ENCODE peak calls at places on chromosomes 12 and 14, in seven cellular contexts. One of them, this sample, is unnamed.

GRCh38 chr12:127649951-127650350 is 617.0 kb upstream of the TMEM132C start:
- DNase-seq in left lung: no peak
- DNase-seq in hepatocyte: no peak
- DNase-seq in aorta: no peak
- DNase-seq in endothelial cell of umbilical vein: no peak
- DNase-seq in WERI-Rb-1: no peak
- DNase-seq in iPS DF 6.9: no peak
- DNase-seq in this sample: no peak

GRCh38 chr12:64821116-64821630 is 3.3 kb upstream of the TBC1D30 start:
- DNase-seq in left lung: no peak
- DNase-seq in hepatocyte: no peak
- DNase-seq in aorta: no peak
- DNase-seq in endothelial cell of umbilical vein: no peak
- DNase-seq in WERI-Rb-1: no peak
- DNase-seq in iPS DF 6.9: no peak
- DNase-seq in this sample: no peak

GRCh38 chr12:84542289-84542688 is 370.3 kb downstream of the SLC6A15 start:
- DNase-seq in left lung: no peak
- DNase-seq in hepatocyte: no peak
- DNase-seq in aorta: no peak
- DNase-seq in endothelial cell of umbilical vein: no peak
- DNase-seq in WERI-Rb-1: no peak
- DNase-seq in iPS DF 6.9: no peak
- DNase-seq in this sample: no peak

GRCh38 chr12:132373967-132374820 is 44.8 kb upstream of the GALNT9 start:
- DNase-seq in left lung: peak; percentile 27
- DNase-seq in hepatocyte: peak; percentile 44
- DNase-seq in aorta: peak; percentile 51
- DNase-seq in endothelial cell of umbilical vein: no peak
- DNase-seq in WERI-Rb-1: no peak
- DNase-seq in iPS DF 6.9: no peak
- DNase-seq in this sample: peak; percentile 47

GRCh38 chr12:8562310-8562709 is 21.6 kb upstream of the CLEC4E start:
- DNase-seq in left lung: no peak
- DNase-seq in hepatocyte: no peak
- DNase-seq in aorta: no peak
- DNase-seq in endothelial cell of umbilical vein: no peak
- DNase-seq in WERI-Rb-1: no peak
- DNase-seq in iPS DF 6.9: no peak
- DNase-seq in this sample: no peak

GRCh38 chr14:101120636-101121398 is 217.3 kb upstream of the RTL1 start:
- DNase-seq in left lung: peak; percentile 80
- DNase-seq in hepatocyte: no peak
- DNase-seq in aorta: peak; percentile 73
- DNase-seq in endothelial cell of umbilical vein: no peak
- DNase-seq in WERI-Rb-1: no peak
- DNase-seq in iPS DF 6.9: no peak
- DNase-seq in this sample: peak; percentile 90

GRCh38 chr12:108696111-108696995 is 35.0 kb downstream of the CORO1C start:
- DNase-seq in left lung: no peak
- DNase-seq in hepatocyte: peak; percentile 23
- DNase-seq in aorta: no peak
- DNase-seq in endothelial cell of umbilical vein: no peak
- DNase-seq in WERI-Rb-1: no peak
- DNase-seq in iPS DF 6.9: no peak
- DNase-seq in this sample: no peak

GRCh38 chr12:130752692-130753230 is 36.7 kb upstream of the RIMBP2 start:
- DNase-seq in left lung: no peak
- DNase-seq in hepatocyte: no peak
- DNase-seq in aorta: no peak
- DNase-seq in endothelial cell of umbilical vein: no peak
- DNase-seq in WERI-Rb-1: peak; percentile 54
- DNase-seq in iPS DF 6.9: no peak
- DNase-seq in this sample: no peak

GRCh38 chr14:24483604-24484252 is 24.3 kb downstream of the CMA1 start:
- DNase-seq in left lung: no peak
- DNase-seq in hepatocyte: no peak
- DNase-seq in aorta: no peak
- DNase-seq in endothelial cell of umbilical vein: no peak
- DNase-seq in WERI-Rb-1: no peak
- DNase-seq in iPS DF 6.9: no peak
- DNase-seq in this sample: no peak

GRCh38 chr14:61927015-61927414 is 164.8 kb downstream of the SNAPC1 start:
- DNase-seq in left lung: no peak
- DNase-seq in hepatocyte: no peak
- DNase-seq in aorta: no peak
- DNase-seq in endothelial cell of umbilical vein: no peak
- DNase-seq in WERI-Rb-1: no peak
- DNase-seq in iPS DF 6.9: no peak
- DNase-seq in this sample: no peak

GRCh38 chr12:115383668-115384067 is 699.7 kb upstream of the TBX3 start:
- DNase-seq in left lung: peak; percentile 36
- DNase-seq in hepatocyte: peak; percentile 21
- DNase-seq in aorta: no peak
- DNase-seq in endothelial cell of umbilical vein: no peak
- DNase-seq in WERI-Rb-1: no peak
- DNase-seq in iPS DF 6.9: no peak
- DNase-seq in this sample: no peak

GRCh38 chr14:49908433-49908782 is 15.5 kb downstream of the ARF6 start:
- DNase-seq in left lung: no peak
- DNase-seq in hepatocyte: no peak
- DNase-seq in aorta: no peak
- DNase-seq in endothelial cell of umbilical vein: no peak
- DNase-seq in WERI-Rb-1: no peak
- DNase-seq in iPS DF 6.9: no peak
- DNase-seq in this sample: no peak

GRCh38 chr12:48812389-48812788 is 5.9 kb upstream of the CACNB3 start:
- DNase-seq in left lung: no peak
- DNase-seq in hepatocyte: no peak
- DNase-seq in aorta: no peak
- DNase-seq in endothelial cell of umbilical vein: no peak
- DNase-seq in WERI-Rb-1: no peak
- DNase-seq in iPS DF 6.9: no peak
- DNase-seq in this sample: no peak

GRCh38 chr12:98352835-98353234 is 162.6 kb upstream of the TMPO start:
- DNase-seq in left lung: no peak
- DNase-seq in hepatocyte: no peak
- DNase-seq in aorta: no peak
- DNase-seq in endothelial cell of umbilical vein: no peak
- DNase-seq in WERI-Rb-1: no peak
- DNase-seq in iPS DF 6.9: no peak
- DNase-seq in this sample: no peak

GRCh38 chr14:99209409-99209808 is 62.6 kb downstream of the BCL11B start:
- DNase-seq in left lung: no peak
- DNase-seq in hepatocyte: no peak
- DNase-seq in aorta: no peak
- DNase-seq in endothelial cell of umbilical vein: no peak
- DNase-seq in WERI-Rb-1: no peak
- DNase-seq in iPS DF 6.9: no peak
- DNase-seq in this sample: no peak

GRCh38 chr14:106844608-106845285 is 1318.4 kb downstream of the TMEM121 start:
- DNase-seq in left lung: peak; percentile 88
- DNase-seq in hepatocyte: no peak
- DNase-seq in aorta: peak; percentile 85
- DNase-seq in endothelial cell of umbilical vein: no peak
- DNase-seq in WERI-Rb-1: no peak
- DNase-seq in iPS DF 6.9: no peak
- DNase-seq in this sample: peak; percentile 96

GRCh38 chr12:57213763-57214397 is 2.7 kb upstream of the NXPH4 start:
- DNase-seq in left lung: no peak
- DNase-seq in hepatocyte: no peak
- DNase-seq in aorta: no peak
- DNase-seq in endothelial cell of umbilical vein: no peak
- DNase-seq in WERI-Rb-1: no peak
- DNase-seq in iPS DF 6.9: no peak
- DNase-seq in this sample: no peak

GRCh38 chr12:75488553-75488952 is 8.0 kb downstream of the GLIPR1 start:
- DNase-seq in left lung: no peak
- DNase-seq in hepatocyte: peak; percentile 34
- DNase-seq in aorta: peak; percentile 73
- DNase-seq in endothelial cell of umbilical vein: no peak
- DNase-seq in WERI-Rb-1: peak; percentile 16
- DNase-seq in iPS DF 6.9: peak; percentile 31
- DNase-seq in this sample: no peak

GRCh38 chr14:95352481-95352880 is 32.8 kb upstream of the CLMN start:
- DNase-seq in left lung: no peak
- DNase-seq in hepatocyte: no peak
- DNase-seq in aorta: no peak
- DNase-seq in endothelial cell of umbilical vein: no peak
- DNase-seq in WERI-Rb-1: no peak
- DNase-seq in iPS DF 6.9: no peak
- DNase-seq in this sample: no peak

GRCh38 chr12:42396473-42397259 is 70.7 kb downstream of the PPHLN1 start:
- DNase-seq in left lung: no peak
- DNase-seq in hepatocyte: no peak
- DNase-seq in aorta: no peak
- DNase-seq in endothelial cell of umbilical vein: peak; percentile 77
- DNase-seq in WERI-Rb-1: no peak
- DNase-seq in iPS DF 6.9: no peak
- DNase-seq in this sample: no peak

GRCh38 chr12:29591140-29592020 is 93.9 kb upstream of the OVCH1 start:
- DNase-seq in left lung: no peak
- DNase-seq in hepatocyte: peak; percentile 35
- DNase-seq in aorta: no peak
- DNase-seq in endothelial cell of umbilical vein: no peak
- DNase-seq in WERI-Rb-1: no peak
- DNase-seq in iPS DF 6.9: peak; percentile 35
- DNase-seq in this sample: no peak

GRCh38 chr12:124568431-124569374 is 1.3 kb upstream of the NCOR2 start:
- DNase-seq in left lung: peak; percentile 84
- DNase-seq in hepatocyte: peak; percentile 80
- DNase-seq in aorta: peak; percentile 91
- DNase-seq in endothelial cell of umbilical vein: no peak
- DNase-seq in WERI-Rb-1: peak; percentile 86
- DNase-seq in iPS DF 6.9: no peak
- DNase-seq in this sample: no peak

GRCh38 chr14:97056086-97056485 is 258.9 kb downstream of the VRK1 start:
- DNase-seq in left lung: no peak
- DNase-seq in hepatocyte: no peak
- DNase-seq in aorta: no peak
- DNase-seq in endothelial cell of umbilical vein: no peak
- DNase-seq in WERI-Rb-1: peak; percentile 53
- DNase-seq in iPS DF 6.9: no peak
- DNase-seq in this sample: no peak

GRCh38 chr14:20415723-20416622 is 2.7 kb upstream of the TEP1 start:
- DNase-seq in left lung: no peak
- DNase-seq in hepatocyte: peak; percentile 58
- DNase-seq in aorta: no peak
- DNase-seq in endothelial cell of umbilical vein: peak; percentile 75
- DNase-seq in WERI-Rb-1: peak; percentile 39
- DNase-seq in iPS DF 6.9: peak; percentile 50
- DNase-seq in this sample: no peak

GRCh38 chr12:29552994-29553748 is 55.7 kb upstream of the OVCH1 start:
- DNase-seq in left lung: no peak
- DNase-seq in hepatocyte: no peak
- DNase-seq in aorta: no peak
- DNase-seq in endothelial cell of umbilical vein: peak; percentile 30
- DNase-seq in WERI-Rb-1: no peak
- DNase-seq in iPS DF 6.9: no peak
- DNase-seq in this sample: no peak

GRCh38 chr12:22201101-22201500 is 133.4 kb downstream of the ST8SIA1 start:
- DNase-seq in left lung: no peak
- DNase-seq in hepatocyte: no peak
- DNase-seq in aorta: no peak
- DNase-seq in endothelial cell of umbilical vein: no peak
- DNase-seq in WERI-Rb-1: no peak
- DNase-seq in iPS DF 6.9: no peak
- DNase-seq in this sample: no peak
- H3K27ac ChIP-seq in left lung: no peak overlapping the region
- H3K27ac ChIP-seq in hepatocyte: no peak overlapping the region
- H3K27ac ChIP-seq in aorta: no peak overlapping the region
- H3K27ac ChIP-seq in endothelial cell of umbilical vein: no peak overlapping the region
- H3K27ac ChIP-seq in WERI-Rb-1: no peak overlapping the region
- H3K27ac ChIP-seq in iPS DF 6.9: no peak overlapping the region
- H3K27ac ChIP-seq in this sample: no peak overlapping the region

DNA sequence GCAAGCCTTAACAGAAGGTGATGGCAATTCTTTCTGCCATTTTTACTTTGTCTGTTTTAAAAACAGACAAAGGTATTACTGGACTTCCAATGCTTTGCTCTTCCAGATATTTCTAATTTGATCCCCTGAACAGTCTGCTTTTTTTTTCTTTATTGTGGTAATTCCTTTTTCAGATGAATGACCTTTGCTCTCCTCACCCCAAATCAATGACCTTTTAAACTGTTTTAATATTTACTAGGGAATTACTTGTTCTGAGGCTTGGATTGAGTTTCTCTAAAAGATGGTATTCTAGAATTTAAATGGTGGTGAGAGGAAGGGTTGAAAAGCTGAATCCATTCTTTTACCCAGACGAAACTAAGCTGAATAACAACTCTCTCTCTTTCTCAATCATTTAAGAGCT is 2.3 kb upstream of the MGST1 start:
- DNase-seq in left lung: no peak
- DNase-seq in hepatocyte: no peak
- DNase-seq in aorta: no peak
- DNase-seq in endothelial cell of umbilical vein: no peak
- DNase-seq in WERI-Rb-1: no peak
- DNase-seq in iPS DF 6.9: no peak
- DNase-seq in this sample: no peak
- H3K27ac ChIP-seq in left lung: no peak overlapping the region
- H3K27ac ChIP-seq in hepatocyte: no peak overlapping the region
- H3K27ac ChIP-seq in aorta: no peak overlapping the region
- H3K27ac ChIP-seq in endothelial cell of umbilical vein: no peak overlapping the region
- H3K27ac ChIP-seq in WERI-Rb-1: no peak overlapping the region
- H3K27ac ChIP-seq in iPS DF 6.9: no peak overlapping the region
- H3K27ac ChIP-seq in this sample: no peak overlapping the region

GRCh38 chr12:105352940-105353635 is 22.6 kb downstream of the C12orf75 start:
- DNase-seq in left lung: no peak
- DNase-seq in hepatocyte: no peak
- DNase-seq in aorta: no peak
- DNase-seq in endothelial cell of umbilical vein: peak; percentile 73
- DNase-seq in WERI-Rb-1: no peak
- DNase-seq in iPS DF 6.9: no peak
- DNase-seq in this sample: no peak

GRCh38 chr12:105359840-105360239 is 29.3 kb downstream of the C12orf75 start:
- DNase-seq in left lung: no peak
- DNase-seq in hepatocyte: no peak
- DNase-seq in aorta: no peak
- DNase-seq in endothelial cell of umbilical vein: no peak
- DNase-seq in WERI-Rb-1: no peak
- DNase-seq in iPS DF 6.9: no peak
- DNase-seq in this sample: no peak

GRCh38 chr12:105355752-105356151 is 25.3 kb downstream of the C12orf75 start:
- DNase-seq in left lung: no peak
- DNase-seq in hepatocyte: no peak
- DNase-seq in aorta: no peak
- DNase-seq in endothelial cell of umbilical vein: no peak
- DNase-seq in WERI-Rb-1: no peak
- DNase-seq in iPS DF 6.9: no peak
- DNase-seq in this sample: no peak

GRCh38 chr12:105358789-105359188 is 28.3 kb downstream of the C12orf75 start:
- DNase-seq in left lung: no peak
- DNase-seq in hepatocyte: no peak
- DNase-seq in aorta: no peak
- DNase-seq in endothelial cell of umbilical vein: no peak
- DNase-seq in WERI-Rb-1: no peak
- DNase-seq in iPS DF 6.9: no peak
- DNase-seq in this sample: no peak

GRCh38 chr12:105357162-105357691 is 26.7 kb downstream of the C12orf75 start:
- DNase-seq in left lung: no peak
- DNase-seq in hepatocyte: peak; percentile 41
- DNase-seq in aorta: no peak
- DNase-seq in endothelial cell of umbilical vein: no peak
- DNase-seq in WERI-Rb-1: no peak
- DNase-seq in iPS DF 6.9: no peak
- DNase-seq in this sample: no peak
- H3K27ac ChIP-seq in left lung: no peak overlapping the region
- H3K27ac ChIP-seq in hepatocyte: peak overlapping the region; percentile 77
- H3K27ac ChIP-seq in aorta: peak overlapping the region; percentile 48
- H3K27ac ChIP-seq in endothelial cell of umbilical vein: no peak overlapping the region
- H3K27ac ChIP-seq in WERI-Rb-1: no peak overlapping the region
- H3K27ac ChIP-seq in iPS DF 6.9: no peak overlapping the region
- H3K27ac ChIP-seq in this sample: no peak overlapping the region

GRCh38 chr14:34262511-34262910 is 199.5 kb downstream of the SPTSSA start:
- DNase-seq in left lung: no peak
- DNase-seq in hepatocyte: no peak
- DNase-seq in aorta: no peak
- DNase-seq in endothelial cell of umbilical vein: no peak
- DNase-seq in WERI-Rb-1: no peak
- DNase-seq in iPS DF 6.9: no peak
- DNase-seq in this sample: no peak
- H3K27ac ChIP-seq in left lung: no peak overlapping the region
- H3K27ac ChIP-seq in hepatocyte: no peak overlapping the region
- H3K27ac ChIP-seq in aorta: no peak overlapping the region
- H3K27ac ChIP-seq in endothelial cell of umbilical vein: no peak overlapping the region
- H3K27ac ChIP-seq in WERI-Rb-1: no peak overlapping the region
- H3K27ac ChIP-seq in iPS DF 6.9: no peak overlapping the region
- H3K27ac ChIP-seq in this sample: no peak overlapping the region